ENCODE peak calls at places on chromosomes 7 and 10, in ten cellular contexts. P is brain microvascular endothelial cell, N is cardiac fibroblast, V is glutamatergic neuron, M is fibroblast of pulmonary artery, R is AG10803, Z is Caco-2, G is Panc1, E is fibroblast of lung, T is WTC11. U is an unnamed sample.

GRCh38 chr10:93680414-93681047 is 21.9 kb downstream of the FRA10AC1 start:
- DNase-seq in G (peak), M (peak), R (peak), T (no peak), V (no peak), E (peak), N (peak), Z (no peak), P (peak), U (no peak)

GRCh38 chr10:23604613-23605012 is 165.7 kb downstream of the OTUD1 start:
- DNase-seq in G (no peak), P (no peak), N (no peak), M (no peak), E (no peak), Z (no peak), R (no peak), T (no peak), V (no peak), U (no peak)

GRCh38 chr7:154409703-154410311 is 357.6 kb downstream of the DPP6 start:
- DNase-seq in T (no peak), G (no peak), M (peak), P (no peak), N (peak), E (peak), V (no peak), Z (no peak), R (no peak), U (peak)

GRCh38 chr10:61869772-61870520 is 31.6 kb upstream of the ARID5B start:
- DNase-seq in N (peak), G (no peak), E (peak), R (peak), P (no peak), T (no peak), M (peak), Z (no peak), V (no peak), U (no peak)

GRCh38 chr10:97332586-97333350 is 1.8 kb downstream of the FRAT2 start:
- DNase-seq in R (peak), Z (no peak), N (peak), V (no peak), E (peak), G (peak), P (peak), T (peak), M (peak), U (peak)

GRCh38 chr10:71729023-71729649 is 9.6 kb upstream of the C10orf105 start:
- DNase-seq in N (no peak), T (no peak), Z (no peak), V (no peak), R (no peak), P (no peak), E (no peak), M (no peak), G (no peak), U (peak)

GRCh38 chr10:22427890-22428571 is 82.7 kb downstream of the SPAG6 start:
- DNase-seq in G (no peak), P (peak), R (peak), T (no peak), N (peak), V (no peak), Z (no peak), M (peak), E (peak), U (no peak)

GRCh38 chr10:11068861-11069633 is 51.4 kb downstream of the CELF2 start:
- DNase-seq in N (no peak), M (peak), R (no peak), E (no peak), G (no peak), P (no peak), T (no peak), Z (no peak), V (no peak), U (no peak)

GRCh38 chr7:34066968-34067367 is 161.6 kb downstream of the BMPER start:
- DNase-seq in M (no peak), P (no peak), G (no peak), T (no peak), Z (no peak), N (no peak), V (no peak), E (no peak), R (no peak), U (no peak)

GRCh38 chr7:44368885-44369284 is 43.5 kb upstream of the CAMK2B start:
- DNase-seq in G (no peak), T (no peak), V (no peak), M (peak), Z (no peak), E (no peak), P (no peak), R (peak), N (no peak), U (no peak)

DNA sequence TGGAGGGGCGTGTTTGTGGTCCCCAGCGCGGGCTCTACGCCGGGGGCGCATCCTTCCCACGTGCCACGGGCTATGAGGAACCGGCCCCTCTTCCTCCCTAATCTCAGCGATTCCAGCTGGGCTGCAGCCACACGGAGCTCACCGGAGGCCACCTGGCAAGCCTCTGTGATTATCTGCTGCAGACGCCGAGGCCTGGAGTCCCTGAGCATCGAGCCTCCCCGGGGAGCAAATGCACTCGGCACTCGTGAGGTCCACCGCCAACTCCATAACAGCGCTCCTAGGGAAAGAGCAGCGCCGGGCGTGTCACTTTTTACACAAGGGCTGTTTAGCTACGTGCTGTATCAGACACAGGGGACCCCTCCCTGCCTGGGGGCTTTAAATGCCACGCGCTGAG is 101.1 kb downstream of the DYNC2I1 start:
- DNase-seq in E (no peak), T (no peak), G (no peak), V (peak), N (no peak), P (no peak), M (no peak), Z (no peak), R (no peak), U (no peak)
- TF ChIP-seq CTCF in E (no peak), T (no peak), G (no peak), V (no peak), N (no peak), P (no peak), M (no peak), Z (no peak), R (no peak), U (no peak)

DNA sequence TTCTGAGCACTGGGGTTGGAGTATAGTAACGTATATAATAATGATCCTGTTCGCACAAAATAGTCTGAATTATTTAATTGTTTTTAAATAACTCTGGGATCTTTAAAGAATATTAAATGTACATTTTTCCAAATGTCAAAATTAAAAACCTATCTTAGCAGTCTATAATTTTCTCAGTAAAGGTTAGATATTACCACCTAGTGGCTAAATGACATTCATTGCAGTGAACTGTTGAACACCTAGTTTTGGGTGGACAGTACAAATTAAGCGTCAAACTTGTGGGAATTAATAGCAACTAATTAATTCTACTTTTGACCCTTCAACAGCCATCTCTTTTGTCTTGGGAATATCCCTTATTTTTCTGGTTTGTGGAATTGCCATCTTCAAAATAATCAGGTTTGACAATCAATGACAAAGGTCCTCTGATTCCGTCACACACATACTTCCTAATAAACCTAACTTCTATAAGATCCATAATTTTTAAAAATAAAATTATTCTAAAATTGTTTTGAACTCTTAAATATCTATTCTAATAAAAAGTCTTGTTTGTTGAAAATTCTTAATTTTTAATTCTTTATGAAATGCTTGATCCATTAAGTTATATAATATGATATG is 165.7 kb downstream of the SEMA3D start:
- DNase-seq in G (no peak), Z (no peak), M (peak), N (peak), P (no peak), E (peak), V (no peak), T (no peak), R (peak), U (no peak)
- TF ChIP-seq CTCF in G (peak), Z (peak), M (peak), N (peak), P (peak), E (peak), V (peak), T (no peak), R (peak), U (peak)

DNA sequence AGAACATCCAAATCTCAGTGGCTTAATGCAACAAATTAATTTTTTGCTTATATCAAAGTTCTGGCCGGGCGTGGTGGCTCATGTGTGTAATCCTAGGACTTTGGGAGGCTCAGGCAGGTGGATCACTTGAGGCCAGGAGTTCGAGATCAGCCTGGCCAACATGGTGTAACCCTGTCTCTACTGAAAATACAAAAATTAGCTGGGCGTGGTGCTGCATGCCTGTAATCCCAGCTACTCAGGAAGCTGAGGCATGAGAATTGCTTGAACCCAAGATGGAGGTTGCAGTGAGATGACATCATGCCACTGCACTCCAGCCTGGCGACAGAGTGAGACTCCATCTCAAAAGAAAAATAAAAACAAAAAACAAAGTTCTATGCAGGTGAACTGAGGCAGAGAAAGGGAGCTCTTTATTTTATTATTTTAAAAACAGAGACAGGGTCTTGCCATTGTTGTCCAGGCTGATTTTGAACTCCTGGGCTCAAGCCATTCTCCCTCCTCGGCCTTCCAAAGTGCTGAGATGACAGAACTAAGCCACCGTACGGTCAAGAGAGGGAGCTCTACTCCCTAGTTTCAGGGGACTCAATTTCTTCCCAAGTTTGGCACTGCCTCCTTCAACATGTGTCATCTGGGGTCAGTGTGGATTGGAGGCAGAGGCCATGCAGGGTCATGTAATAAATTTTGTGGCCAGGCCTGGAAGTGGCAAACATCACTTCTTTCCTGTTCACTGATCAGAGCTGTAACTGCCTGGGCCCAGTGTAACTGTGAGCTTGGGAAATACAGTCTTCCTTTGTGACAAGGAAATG is 2.4 kb downstream of the ADCK2 start:
- DNase-seq in N (peak), R (peak), V (no peak), Z (no peak), P (peak), G (no peak), M (peak), T (no peak), E (peak), U (peak)
- TF ChIP-seq CTCF in N (peak), R (peak), V (no peak), Z (peak), P (peak), G (no peak), M (peak), T (no peak), E (peak), U (peak)

GRCh38 chr7:93178213-93178612 is 30.0 kb upstream of the SAMD9L start:
- DNase-seq in N (peak), P (no peak), G (no peak), R (no peak), M (peak), Z (no peak), E (peak), T (no peak), V (no peak), U (no peak)
- TF ChIP-seq CTCF in N (no peak), P (no peak), G (peak), R (peak), M (peak), Z (peak), E (peak), T (no peak), V (no peak), U (no peak)

DNA sequence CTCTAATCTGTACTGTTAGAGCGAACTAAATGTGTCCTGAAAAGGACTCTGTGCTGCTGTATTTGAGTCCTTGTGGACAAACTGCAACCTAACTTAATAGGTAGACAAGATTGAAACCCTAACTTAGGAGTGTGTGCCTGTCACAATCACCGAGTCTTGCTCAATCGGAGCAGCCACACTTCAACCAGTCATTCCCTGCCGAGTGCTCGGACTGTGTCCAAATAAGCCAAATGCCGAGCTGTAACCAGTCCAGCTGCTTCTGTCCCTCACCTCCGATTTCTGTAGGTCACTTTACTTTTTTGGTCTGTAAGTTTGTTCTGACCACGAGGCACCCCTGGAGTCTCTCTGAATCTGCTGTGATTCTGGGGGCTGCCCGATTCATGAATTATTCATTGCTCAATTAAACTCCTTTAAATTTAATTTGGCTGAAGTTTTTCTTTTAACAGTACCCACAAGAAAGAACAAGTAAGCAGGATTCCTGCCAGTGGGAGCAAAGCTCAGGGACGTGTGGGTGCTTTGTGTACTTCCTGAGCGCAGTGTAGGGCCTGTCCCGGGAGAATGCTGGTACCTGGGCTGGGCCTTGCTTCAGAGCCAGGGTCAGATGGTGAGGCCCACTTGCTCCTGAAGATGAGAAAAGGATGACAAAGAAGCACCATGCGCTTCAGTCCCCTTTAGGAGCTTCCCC is 140.1 kb downstream of the ACTR3B start:
- DNase-seq in E (peak), R (peak), N (peak), G (no peak), P (no peak), Z (no peak), T (no peak), M (no peak), V (no peak), U (no peak)
- TF ChIP-seq CTCF in E (no peak), R (no peak), N (no peak), G (no peak), P (no peak), Z (no peak), T (no peak), M (no peak), V (no peak), U (no peak)

DNA sequence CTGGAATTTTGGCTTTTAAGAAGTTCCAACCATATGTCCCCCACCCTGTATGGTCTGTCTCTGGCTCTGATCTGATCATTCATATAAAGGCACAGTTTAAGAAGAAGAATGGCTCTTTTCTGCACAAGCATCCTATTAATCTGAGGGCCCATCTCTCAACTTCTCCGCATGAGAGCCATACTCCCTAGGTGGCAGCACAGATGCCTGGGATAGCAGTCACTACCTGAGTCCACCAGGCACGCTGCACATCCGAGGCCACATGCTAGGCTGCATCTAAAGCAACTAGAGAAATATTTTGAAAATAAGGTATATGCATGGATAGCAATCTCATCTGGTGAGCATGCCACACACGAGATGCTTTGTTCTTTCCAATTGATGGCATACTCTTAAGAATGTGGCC is 565.5 kb downstream of the PARD3 start:
- DNase-seq in E (no peak), M (no peak), N (no peak), G (no peak), P (no peak), V (no peak), T (peak), R (no peak), Z (peak), U (no peak)
- TF ChIP-seq CTCF in E (no peak), M (no peak), N (no peak), G (peak), P (peak), V (no peak), T (no peak), R (no peak), Z (peak), U (no peak)

GRCh38 chr7:16420649-16421332 is 547 bp downstream of the CRPPA start:
- DNase-seq in R (peak), P (peak), T (peak), N (peak), G (peak), Z (peak), M (peak), V (peak), E (peak), U (peak)
- TF ChIP-seq CTCF in R (peak), P (peak), T (no peak), N (peak), G (peak), Z (peak), M (peak), V (peak), E (peak), U (peak)